ENCODE peak calls at places on chromosomes 4 and X, in five cellular contexts. A is AG20443, N is K562, S is omental fat pad, M is activated T-helper 1 cell treated with Interleukin-2 at 50 U/mL for 16 hours. C is an unnamed sample.
A peak's percentile ranks its signal among the peaks of the same experiment; 100 is the strongest.

GRCh38 chrX:152632445-152633097 is 5.1 kb upstream of the GABRQ start:
- DNase-seq in N (peak; percentile 44), S (peak; percentile 79), M (no peak), A (peak; percentile 37), C (peak; percentile 43)

GRCh38 chr4:159268607-159269006 is 165.7 kb downstream of the RAPGEF2 start:
- DNase-seq in M (no peak), A (no peak), N (no peak), S (no peak), C (no peak)

GRCh38 chrX:42495139-42495538 is 282.8 kb downstream of the PPP1R2C start:
- DNase-seq in A (no peak), M (peak; percentile 2), S (no peak), N (no peak), C (no peak)

GRCh38 chrX:73850124-73851013 is 287.4 kb downstream of the CHIC1 start:
- DNase-seq in A (peak; percentile 23), N (peak; percentile 13), M (no peak), S (no peak), C (no peak)

GRCh38 chr4:95536650-95537049 is 12.1 kb downstream of the UNC5C start:
- DNase-seq in S (no peak), A (no peak), M (no peak), N (no peak), C (no peak)

GRCh38 chr4:176883681-176884418 is 91.1 kb upstream of the VEGFC start:
- DNase-seq in N (no peak), A (peak; percentile 68), M (no peak), S (no peak), C (no peak)

GRCh38 chrX:40097101-40097491 is 662 bp downstream of the BCOR start:
- DNase-seq in N (peak; percentile 29), M (no peak), A (peak; percentile 9), S (no peak), C (no peak)

GRCh38 chr4:67452100-67452887 is 93.0 kb downstream of the CENPC start:
- DNase-seq in A (no peak), M (no peak), S (no peak), N (no peak), C (no peak)

GRCh38 chr4:173420324-173420752 is 21.4 kb upstream of the SCRG1 start:
- DNase-seq in M (no peak), S (no peak), A (peak; percentile 37), N (peak; percentile 18), C (no peak)

GRCh38 chr4:73187325-73187724 is 71.3 kb downstream of the ANKRD17 start:
- DNase-seq in S (no peak), M (no peak), A (no peak), N (no peak), C (no peak)

GRCh38 chr4:7322166-7322991 is 112.4 kb downstream of the PSAPL1 start:
- DNase-seq in N (no peak), M (no peak), S (no peak), A (no peak), C (no peak)

GRCh38 chr4:84451546-84451945 is 47.5 kb downstream of the NKX6-1 start:
- DNase-seq in A (no peak), M (no peak), S (no peak), N (no peak), C (no peak)

GRCh38 chr4:174248407-174248806 is 35.1 kb downstream of the FBXO8 start:
- DNase-seq in M (no peak), A (no peak), N (no peak), S (no peak), C (no peak)

GRCh38 chrX:132171478-132171877 is 43.7 kb upstream of the FRMD7 start:
- DNase-seq in N (no peak), M (no peak), A (no peak), S (no peak), C (no peak)

GRCh38 chr4:69689530-69690111 is 36.6 kb upstream of the UGT2A1 start:
- DNase-seq in S (no peak), A (peak; percentile 14), N (peak; percentile 11), M (no peak), C (no peak)

GRCh38 chr4:72641611-72642010 is 72.6 kb upstream of the ADAMTS3 start:
- DNase-seq in A (no peak), M (no peak), N (no peak), S (no peak), C (no peak)

GRCh38 chr4:108730579-108730978 is 32.3 kb downstream of the ETNPPL start:
- DNase-seq in N (no peak), M (no peak), A (no peak), S (no peak), C (no peak)

GRCh38 chr4:145954924-145955339 is 16.3 kb upstream of the ZNF827 start:
- DNase-seq in A (peak; percentile 22), M (no peak), N (peak; percentile 69), S (no peak), C (no peak)

GRCh38 chr4:106358899-106359298 is 9.7 kb downstream of the GIMD1 start:
- DNase-seq in N (no peak), S (no peak), M (no peak), A (peak; percentile 38), C (no peak)

GRCh38 chr4:131430302-131430701 is 1718.8 kb upstream of the PCDH10 start:
- DNase-seq in A (no peak), M (no peak), N (no peak), S (no peak), C (no peak)

GRCh38 chr4:105588252-105588651 is 35.8 kb downstream of the ARHGEF38 start:
- DNase-seq in A (no peak), N (no peak), M (no peak), S (no peak), C (no peak)

GRCh38 chr4:154622598-154622997 is 10.1 kb upstream of the FGG start:
- DNase-seq in A (peak; percentile 48), N (peak; percentile 43), M (no peak), S (no peak), C (peak; percentile 22)

GRCh38 chr4:84957509-84958420 is 8.7 kb downstream of the WDFY3 start:
- DNase-seq in N (no peak), A (no peak), S (no peak), M (no peak), C (no peak)

GRCh38 chr4:180449395-180449956 is 1793.7 kb upstream of the TENM3 start:
- DNase-seq in S (no peak), N (no peak), A (no peak), M (no peak), C (no peak)

GRCh38 chr4:148145475-148145874 is 296.7 kb downstream of the NR3C2 start:
- DNase-seq in A (no peak), M (no peak), N (no peak), S (no peak), C (no peak)

GRCh38 chr4:158958489-158959270 is 144.2 kb upstream of the RAPGEF2 start:
- DNase-seq in A (no peak), N (no peak), M (no peak), S (no peak), C (no peak)

GRCh38 chr4:78558421-78558820 is 6.9 kb downstream of the ANXA3 start:
- DNase-seq in A (no peak), S (no peak), M (no peak), N (no peak), C (no peak)